ENCODE peak calls at places on chromosomes 4 and X, in seven cellular contexts. W, Z, H, F, A, I and N are unnamed samples.

GRCh38 chr4:8110071-8110986 is 48.3 kb downstream of the ABLIM2 start:
- DNase-seq in W (peak), Z (peak), H (no peak), F (no peak), A (peak), I (no peak), N (peak)

GRCh38 chr4:95531141-95531540 is 17.6 kb downstream of the UNC5C start:
- DNase-seq in W (no peak), Z (no peak), H (no peak), F (no peak), A (no peak), I (no peak), N (no peak)

GRCh38 chr4:134490863-134491262 is 289.3 kb upstream of the PABPC4L start:
- DNase-seq in W (no peak), Z (no peak), H (no peak), F (no peak), A (no peak), I (no peak), N (no peak)

GRCh38 chr4:26909369-26909768 is 48.7 kb downstream of the STIM2 start:
- DNase-seq in W (no peak), Z (no peak), H (peak), F (no peak), A (no peak), I (no peak), N (no peak)

GRCh38 chr4:95410387-95411005 is 138.3 kb downstream of the UNC5C start:
- DNase-seq in W (no peak), Z (no peak), H (no peak), F (no peak), A (no peak), I (no peak), N (no peak)

GRCh38 chr4:53905935-53906377 is 158.4 kb downstream of the CHIC2 start:
- DNase-seq in W (peak), Z (peak), H (peak), F (peak), A (no peak), I (no peak), N (peak)

GRCh38 chr4:38846015-38846414 is 10.6 kb downstream of the TLR6 start:
- DNase-seq in W (no peak), Z (no peak), H (no peak), F (no peak), A (no peak), I (no peak), N (peak)

GRCh38 chr4:75724867-75725724 is 719 bp downstream of the USO1 start:
- DNase-seq in W (peak), Z (peak), H (peak), F (peak), A (peak), I (peak), N (peak)

GRCh38 chr4:153159016-153159415 is 45.2 kb upstream of the TRIM2 start:
- DNase-seq in W (peak), Z (no peak), H (no peak), F (no peak), A (no peak), I (no peak), N (peak)

GRCh38 chr4:146232131-146232722 is 17.9 kb downstream of the REELD1 start:
- DNase-seq in W (no peak), Z (no peak), H (no peak), F (no peak), A (no peak), I (no peak), N (no peak)

GRCh38 chrX:72347366-72347765 is 41.7 kb upstream of the CITED1 start:
- DNase-seq in W (no peak), Z (no peak), H (peak), F (no peak), A (no peak), I (no peak), N (no peak)

GRCh38 chr4:115396034-115396433 is 282.6 kb upstream of the NDST4 start:
- DNase-seq in W (no peak), Z (no peak), H (no peak), F (no peak), A (no peak), I (no peak), N (no peak)

GRCh38 chr4:48261288-48261687 is 8.3 kb downstream of the TEC start:
- DNase-seq in W (no peak), Z (no peak), H (no peak), F (no peak), A (no peak), I (no peak), N (peak)

GRCh38 chrX:109635151-109635550 is 10.2 kb upstream of the KCNE5 start:
- DNase-seq in W (peak), Z (peak), H (peak), F (no peak), A (peak), I (no peak), N (peak)

GRCh38 chr4:6191448-6192130 is 8.8 kb downstream of the JAKMIP1 start:
- DNase-seq in W (no peak), Z (no peak), H (no peak), F (no peak), A (no peak), I (no peak), N (no peak)

GRCh38 chr4:175536852-175537453 is 275.1 kb downstream of the GPM6A start:
- DNase-seq in W (peak), Z (peak), H (peak), F (peak), A (peak), I (no peak), N (peak)

GRCh38 chr4:123848615-123849014 is 452.0 kb downstream of the SPRY1 start:
- DNase-seq in W (no peak), Z (no peak), H (peak), F (no peak), A (no peak), I (no peak), N (no peak)

GRCh38 chr4:16032382-16032743 is 51.5 kb downstream of the PROM1 start:
- DNase-seq in W (no peak), Z (no peak), H (no peak), F (no peak), A (no peak), I (no peak), N (no peak)

GRCh38 chr4:4330794-4331193 is 40.7 kb downstream of the ZBTB49 start:
- DNase-seq in W (no peak), Z (no peak), H (no peak), F (no peak), A (no peak), I (no peak), N (no peak)

GRCh38 chrX:98956014-98956413 is 1454.1 kb downstream of the PCDH19 start:
- DNase-seq in W (no peak), Z (no peak), H (no peak), F (no peak), A (peak), I (no peak), N (no peak)

GRCh38 chr4:143482753-143483362 is 30.6 kb upstream of the SMARCA5 start:
- DNase-seq in W (peak), Z (peak), H (peak), F (peak), A (peak), I (no peak), N (peak)

GRCh38 chr4:185304944-185305690 is 90.6 kb downstream of the LRP2BP start:
- DNase-seq in W (peak), Z (peak), H (peak), F (peak), A (no peak), I (no peak), N (peak)

GRCh38 chr4:105551968-105552746 is at the start of gene ARHGEF38:
- DNase-seq in W (no peak), Z (peak), H (peak), F (no peak), A (peak), I (no peak), N (peak)

GRCh38 chr4:56728512-56728911 is 47.4 kb upstream of the HOPX start:
- DNase-seq in W (no peak), Z (peak), H (peak), F (no peak), A (no peak), I (no peak), N (peak)

GRCh38 chr4:182604161-182604591 is 313.0 kb downstream of the DCTD start:
- DNase-seq in W (no peak), Z (no peak), H (no peak), F (no peak), A (no peak), I (no peak), N (peak)

GRCh38 chrX:15749642-15750610 is 11.9 kb downstream of the CA5B start:
- DNase-seq in W (peak), Z (no peak), H (peak), F (no peak), A (peak), I (no peak), N (no peak)

GRCh38 chr4:7772708-7773385 is 166.8 kb downstream of the AFAP1 start:
- DNase-seq in W (no peak), Z (no peak), H (peak), F (no peak), A (peak), I (peak), N (no peak)

GRCh38 chrX:10165580-10166247 is 8.9 kb downstream of the CLCN4 start:
- DNase-seq in W (no peak), Z (no peak), H (no peak), F (no peak), A (no peak), I (no peak), N (no peak)

GRCh38 chrX:9829308-9830267 is 43.4 kb downstream of the SHROOM2 start:
- DNase-seq in W (no peak), Z (peak), H (peak), F (peak), A (peak), I (no peak), N (peak)

GRCh38 chrX:152925835-152926234 is 28.0 kb downstream of the ZNF185 start:
- DNase-seq in W (no peak), Z (no peak), H (no peak), F (no peak), A (no peak), I (no peak), N (no peak)

GRCh38 chr4:13990596-13991589 is 363.4 kb upstream of the BOD1L1 start:
- DNase-seq in W (no peak), Z (peak), H (peak), F (no peak), A (no peak), I (no peak), N (peak)

GRCh38 chr4:183563874-183564273 is 59.0 kb downstream of the ING2 start:
- DNase-seq in W (no peak), Z (peak), H (peak), F (no peak), A (peak), I (no peak), N (peak)

GRCh38 chr4:36278789-36279188 is 2.6 kb upstream of the DTHD1 start:
- DNase-seq in W (no peak), Z (no peak), H (no peak), F (no peak), A (no peak), I (no peak), N (no peak)

GRCh38 chr4:183504930-183505555 is at the start of gene ING2:
- DNase-seq in W (no peak), Z (peak), H (no peak), F (no peak), A (peak), I (no peak), N (no peak)

GRCh38 chrX:93673056-93673868 is at the start of gene NAP1L3:
- DNase-seq in W (no peak), Z (peak), H (peak), F (peak), A (peak), I (peak), N (peak)

GRCh38 chr4:30386266-30386895 is 333.8 kb upstream of the PCDH7 start:
- DNase-seq in W (no peak), Z (no peak), H (no peak), F (no peak), A (no peak), I (no peak), N (peak)

GRCh38 chr4:118917582-118917981 is 28.9 kb downstream of the SYNPO2 start:
- DNase-seq in W (no peak), Z (no peak), H (no peak), F (no peak), A (no peak), I (no peak), N (peak)

GRCh38 chrX:63513825-63514574 is 162.9 kb upstream of the SPIN4 start:
- DNase-seq in W (no peak), Z (no peak), H (peak), F (no peak), A (peak), I (peak), N (peak)

DNA sequence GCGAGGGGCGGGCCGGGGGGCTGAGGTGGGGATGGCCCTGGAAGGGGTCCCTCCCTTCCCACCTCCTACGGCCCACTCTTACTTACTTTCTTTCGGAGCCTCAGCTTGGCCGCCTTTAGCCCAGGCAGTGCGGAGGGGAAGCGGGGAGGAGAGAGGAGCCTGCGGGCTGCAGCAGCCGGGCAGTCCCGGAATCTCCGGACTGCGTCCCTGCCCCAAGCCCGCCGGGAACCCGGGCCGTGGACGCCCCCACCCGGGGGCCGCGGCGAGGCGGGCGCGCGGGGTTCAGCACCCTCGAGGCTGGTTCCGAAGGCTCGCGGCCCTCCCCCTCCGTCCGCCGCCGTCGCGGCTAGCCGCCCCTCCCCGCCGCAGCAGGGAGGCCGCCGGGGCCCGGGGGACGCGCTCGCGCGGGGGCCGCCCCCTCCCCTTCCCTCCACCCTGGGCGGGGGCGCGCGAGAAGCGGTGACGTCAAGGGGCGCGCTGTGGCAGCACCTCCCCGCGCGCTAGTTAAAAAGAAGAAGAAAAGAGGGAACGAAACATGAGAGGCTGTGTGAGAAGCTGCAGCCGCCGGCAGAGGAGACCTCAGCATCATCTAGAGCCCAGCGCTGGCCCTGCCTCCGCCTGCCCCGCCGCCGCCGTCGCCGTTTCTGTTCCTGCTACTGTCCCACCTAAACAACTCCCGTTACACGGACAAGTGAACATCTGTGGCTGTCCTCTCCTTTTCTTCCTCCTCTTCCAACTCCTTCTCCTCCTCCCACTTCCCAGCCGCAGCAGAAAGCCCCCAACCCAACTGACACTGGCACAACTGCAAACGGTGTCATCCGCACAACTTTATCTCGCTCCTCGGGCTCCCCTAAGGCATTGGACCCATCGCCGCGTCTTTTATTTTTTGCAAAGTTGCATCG is at the start of gene HHIP:
- DNase-seq in W (no peak), Z (peak), H (peak), F (peak), A (peak), I (peak), N (peak)
- H3K4me3 ChIP-seq in W (no peak), Z (peak), H (peak), F (peak), A (peak), I (peak), N (peak)

GRCh38 chr4:108205859-108206258 is 37.1 kb upstream of the LEF1 start:
- DNase-seq in W (no peak), Z (no peak), H (no peak), F (no peak), A (no peak), I (no peak), N (no peak)

GRCh38 chr4:108204518-108204917 is 35.8 kb upstream of the LEF1 start:
- DNase-seq in W (no peak), Z (no peak), H (no peak), F (no peak), A (no peak), I (no peak), N (no peak)

GRCh38 chr4:108199881-108200280 is 31.1 kb upstream of the LEF1 start:
- DNase-seq in W (no peak), Z (no peak), H (no peak), F (no peak), A (no peak), I (no peak), N (no peak)

GRCh38 chr4:108201774-108202173 is 33.0 kb upstream of the LEF1 start:
- DNase-seq in W (no peak), Z (no peak), H (no peak), F (no peak), A (no peak), I (no peak), N (no peak)

DNA sequence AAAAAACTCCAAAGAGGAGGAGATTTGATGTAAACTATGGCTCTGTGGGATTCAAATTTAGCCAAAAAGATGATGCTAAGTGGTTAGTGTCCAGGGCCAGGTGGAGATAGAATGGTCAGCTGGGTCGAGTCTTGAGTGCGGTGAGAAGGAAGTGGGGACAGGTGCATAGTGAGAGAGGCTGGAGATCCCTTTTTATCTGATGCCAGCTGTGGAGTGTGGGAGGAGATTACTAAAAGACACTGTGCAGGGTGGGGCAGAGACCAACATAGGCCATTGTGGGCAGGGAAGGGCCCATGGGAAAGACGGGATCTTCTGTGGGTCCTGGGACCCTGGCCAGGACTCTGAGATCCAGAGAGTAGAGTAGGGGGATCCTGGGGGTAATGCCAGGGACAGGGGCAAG is 34.6 kb upstream of the LEF1 start:
- DNase-seq in W (no peak), Z (no peak), H (no peak), F (no peak), A (no peak), I (no peak), N (no peak)
- H3K4me3 ChIP-seq in W (no peak), Z (no peak), H (no peak), F (no peak), A (no peak), I (no peak), N (no peak)

GRCh38 chrX:4844376-4844775 is 1130.9 kb upstream of the PRKX start:
- DNase-seq in W (no peak), Z (no peak), H (no peak), F (no peak), A (peak), I (no peak), N (no peak)

GRCh38 chrX:4841216-4841745 is 1127.8 kb upstream of the PRKX start:
- DNase-seq in W (no peak), Z (no peak), H (no peak), F (no peak), A (no peak), I (no peak), N (no peak)
- H3K4me3 ChIP-seq in W (no peak), Z (no peak), H (no peak), F (no peak), A (no peak), I (no peak), N (no peak)

GRCh38 chr4:40628888-40629287 is 776 bp downstream of the RBM47 start:
- DNase-seq in W (no peak), Z (no peak), H (no peak), F (no peak), A (peak), I (no peak), N (no peak)

GRCh38 chr4:40627540-40627939 is 2.1 kb downstream of the RBM47 start:
- DNase-seq in W (no peak), Z (no peak), H (no peak), F (no peak), A (no peak), I (no peak), N (no peak)

GRCh38 chr4:40626183-40626990 is 3.3 kb downstream of the RBM47 start:
- DNase-seq in W (no peak), Z (no peak), H (no peak), F (no peak), A (peak), I (no peak), N (peak)

GRCh38 chr4:40629401-40630334 is at the start of gene RBM47:
- DNase-seq in W (peak), Z (peak), H (peak), F (peak), A (peak), I (no peak), N (peak)

GRCh38 chr4:40630335-40631021 is 814 bp upstream of the RBM47 start:
- DNase-seq in W (peak), Z (peak), H (no peak), F (peak), A (peak), I (peak), N (no peak)
- H3K4me3 ChIP-seq in W (peak), Z (peak), H (no peak), F (peak), A (peak), I (peak), N (peak)

GRCh38 chrX:1119275-1119674 is 93.2 kb downstream of the CRLF2 start:
- DNase-seq in W (no peak), Z (no peak), H (no peak), F (no peak), A (no peak), I (no peak), N (no peak)
- H3K4me3 ChIP-seq in W (no peak), Z (no peak), H (no peak), F (no peak), A (no peak), I (no peak), N (no peak)

GRCh38 chrX:28586291-28586690 is 955 bp upstream of the IL1RAPL1 start:
- DNase-seq in W (no peak), Z (no peak), H (peak), F (no peak), A (no peak), I (no peak), N (peak)

GRCh38 chrX:28586891-28587635 is at the start of gene IL1RAPL1:
- DNase-seq in W (no peak), Z (peak), H (peak), F (no peak), A (no peak), I (no peak), N (peak)

GRCh38 chrX:28589048-28589447 is 1.8 kb downstream of the IL1RAPL1 start:
- DNase-seq in W (no peak), Z (no peak), H (no peak), F (no peak), A (no peak), I (no peak), N (no peak)

GRCh38 chrX:28591542-28591941 is 4.3 kb downstream of the IL1RAPL1 start:
- DNase-seq in W (no peak), Z (no peak), H (no peak), F (no peak), A (no peak), I (no peak), N (peak)

DNA sequence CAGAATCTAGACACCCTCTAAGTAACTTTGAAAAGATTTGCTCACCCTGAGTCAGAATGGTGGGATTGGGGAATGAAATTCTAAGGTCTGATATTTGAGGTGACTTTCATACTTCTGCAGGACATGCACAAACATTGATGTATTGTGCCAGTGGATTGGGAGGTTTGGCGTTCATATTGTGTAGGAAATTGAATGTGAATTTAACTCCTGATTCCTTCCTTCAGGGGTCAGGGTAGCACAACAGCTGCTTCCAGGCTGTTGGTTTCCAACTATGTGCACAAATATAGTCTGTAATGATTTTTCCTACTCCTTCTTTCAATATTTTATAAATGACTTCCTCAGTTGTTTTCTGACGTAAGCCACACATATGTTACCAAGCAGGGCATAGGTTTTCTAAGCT is 3.1 kb downstream of the IL1RAPL1 start:
- DNase-seq in W (no peak), Z (no peak), H (no peak), F (no peak), A (no peak), I (no peak), N (peak)
- H3K4me3 ChIP-seq in W (no peak), Z (no peak), H (no peak), F (no peak), A (no peak), I (peak), N (no peak)

GRCh38 chr4:127622923-127623754 is 9.6 kb upstream of the INTU start:
- DNase-seq in W (no peak), Z (peak), H (peak), F (peak), A (peak), I (no peak), N (peak)
- H3K4me3 ChIP-seq in W (no peak), Z (peak), H (peak), F (no peak), A (peak), I (peak), N (peak)

GRCh38 chr4:168667936-168668335 is 171.1 kb downstream of the PALLD start:
- DNase-seq in W (no peak), Z (no peak), H (peak), F (no peak), A (no peak), I (no peak), N (no peak)
- H3K4me3 ChIP-seq in W (no peak), Z (no peak), H (no peak), F (no peak), A (no peak), I (no peak), N (no peak)